ENCODE peak calls at places on chromosomes 13 and 19, in seven cellular contexts. One of them, this sample, is unnamed.

GRCh38 chr13:57946361-57946760 is 314.8 kb downstream of the PCDH17 start:
- DNase-seq in neural crest cell: no peak
- DNase-seq in A549: no peak
- DNase-seq in foreskin fibroblast: no peak
- DNase-seq in IMR-90: no peak
- DNase-seq in osteoblast: no peak
- DNase-seq in tibial artery: no peak
- DNase-seq in this sample: peak

GRCh38 chr13:62320129-62320724 is 904.6 kb upstream of the PCDH20 start:
- DNase-seq in neural crest cell: no peak
- DNase-seq in IMR-90: peak
- DNase-seq in A549: peak
- DNase-seq in osteoblast: no peak
- DNase-seq in tibial artery: no peak
- DNase-seq in foreskin fibroblast: peak
- DNase-seq in this sample: peak

GRCh38 chr13:101624210-101624922 is 171.9 kb downstream of the ITGBL1 start:
- DNase-seq in foreskin fibroblast: no peak
- DNase-seq in A549: no peak
- DNase-seq in tibial artery: no peak
- DNase-seq in IMR-90: peak
- DNase-seq in neural crest cell: no peak
- DNase-seq in osteoblast: no peak
- DNase-seq in this sample: no peak

GRCh38 chr19:6354098-6354674 is 7.1 kb upstream of the CLPP start:
- DNase-seq in neural crest cell: no peak
- DNase-seq in foreskin fibroblast: peak
- DNase-seq in tibial artery: no peak
- DNase-seq in osteoblast: peak
- DNase-seq in IMR-90: no peak
- DNase-seq in A549: no peak
- DNase-seq in this sample: peak

GRCh38 chr19:39524495-39524894 is 8.2 kb downstream of the EID2B start:
- DNase-seq in IMR-90: no peak
- DNase-seq in foreskin fibroblast: no peak
- DNase-seq in tibial artery: no peak
- DNase-seq in neural crest cell: no peak
- DNase-seq in A549: no peak
- DNase-seq in osteoblast: no peak
- DNase-seq in this sample: no peak

GRCh38 chr19:40613669-40614594 is 12.8 kb downstream of the LTBP4 start:
- DNase-seq in IMR-90: peak
- DNase-seq in foreskin fibroblast: peak
- DNase-seq in osteoblast: peak
- DNase-seq in neural crest cell: peak
- DNase-seq in A549: peak
- DNase-seq in tibial artery: peak
- DNase-seq in this sample: peak

GRCh38 chr13:69565334-69565733 is 542.3 kb upstream of the ATXN8OS start:
- DNase-seq in osteoblast: no peak
- DNase-seq in foreskin fibroblast: no peak
- DNase-seq in A549: peak
- DNase-seq in tibial artery: no peak
- DNase-seq in IMR-90: no peak
- DNase-seq in neural crest cell: no peak
- DNase-seq in this sample: no peak

GRCh38 chr13:21402586-21403307 is 56.4 kb downstream of the ZDHHC20 start:
- DNase-seq in IMR-90: peak
- DNase-seq in neural crest cell: no peak
- DNase-seq in osteoblast: peak
- DNase-seq in A549: peak
- DNase-seq in foreskin fibroblast: peak
- DNase-seq in tibial artery: no peak
- DNase-seq in this sample: peak

GRCh38 chr13:91693466-91693865 is 295.0 kb downstream of the GPC5 start:
- DNase-seq in A549: no peak
- DNase-seq in osteoblast: no peak
- DNase-seq in neural crest cell: no peak
- DNase-seq in tibial artery: no peak
- DNase-seq in foreskin fibroblast: no peak
- DNase-seq in IMR-90: no peak
- DNase-seq in this sample: no peak

GRCh38 chr19:1438035-1438932 is at the start of gene RPS15:
- DNase-seq in A549: peak
- DNase-seq in osteoblast: peak
- DNase-seq in IMR-90: peak
- DNase-seq in neural crest cell: peak
- DNase-seq in foreskin fibroblast: peak
- DNase-seq in tibial artery: peak
- DNase-seq in this sample: peak
- TF ChIP-seq CTCF in A549: peak
- TF ChIP-seq CTCF in osteoblast: peak
- TF ChIP-seq CTCF in IMR-90: peak
- TF ChIP-seq CTCF in neural crest cell: peak
- TF ChIP-seq CTCF in foreskin fibroblast: peak
- TF ChIP-seq CTCF in tibial artery: peak
- TF ChIP-seq CTCF in this sample: peak

GRCh38 chr13:48977973-48978372 is 2.3 kb downstream of the FNDC3A start:
- DNase-seq in neural crest cell: no peak
- DNase-seq in osteoblast: peak
- DNase-seq in IMR-90: peak
- DNase-seq in foreskin fibroblast: peak
- DNase-seq in A549: no peak
- DNase-seq in tibial artery: no peak
- DNase-seq in this sample: peak

GRCh38 chr13:48976677-48977625 is 1.2 kb downstream of the FNDC3A start:
- DNase-seq in IMR-90: no peak
- DNase-seq in foreskin fibroblast: peak
- DNase-seq in A549: no peak
- DNase-seq in osteoblast: peak
- DNase-seq in tibial artery: no peak
- DNase-seq in neural crest cell: no peak
- DNase-seq in this sample: peak

GRCh38 chr13:48975926-48976676 is 389 bp downstream of the FNDC3A start:
- DNase-seq in foreskin fibroblast: peak
- DNase-seq in IMR-90: peak
- DNase-seq in tibial artery: peak
- DNase-seq in neural crest cell: peak
- DNase-seq in osteoblast: peak
- DNase-seq in A549: peak
- DNase-seq in this sample: peak

GRCh38 chr13:48973845-48974431 is 1.8 kb upstream of the FNDC3A start:
- DNase-seq in neural crest cell: no peak
- DNase-seq in osteoblast: no peak
- DNase-seq in IMR-90: no peak
- DNase-seq in foreskin fibroblast: no peak
- DNase-seq in A549: no peak
- DNase-seq in tibial artery: no peak
- DNase-seq in this sample: no peak

GRCh38 chr13:48975101-48975925 is at the start of gene FNDC3A:
- DNase-seq in A549: peak
- DNase-seq in foreskin fibroblast: peak
- DNase-seq in tibial artery: peak
- DNase-seq in IMR-90: peak
- DNase-seq in osteoblast: peak
- DNase-seq in neural crest cell: peak
- DNase-seq in this sample: peak
- TF ChIP-seq CTCF in A549: no peak
- TF ChIP-seq CTCF in foreskin fibroblast: no peak
- TF ChIP-seq CTCF in tibial artery: no peak
- TF ChIP-seq CTCF in IMR-90: no peak
- TF ChIP-seq CTCF in osteoblast: no peak
- TF ChIP-seq CTCF in neural crest cell: peak
- TF ChIP-seq CTCF in this sample: peak

GRCh38 chr19:15298847-15299567 is 33.3 kb downstream of the BRD4 start:
- DNase-seq in IMR-90: no peak
- DNase-seq in neural crest cell: no peak
- DNase-seq in A549: no peak
- DNase-seq in foreskin fibroblast: peak
- DNase-seq in tibial artery: no peak
- DNase-seq in osteoblast: no peak
- DNase-seq in this sample: no peak

GRCh38 chr19:15299568-15300409 is 32.5 kb downstream of the BRD4 start:
- DNase-seq in A549: no peak
- DNase-seq in tibial artery: no peak
- DNase-seq in osteoblast: peak
- DNase-seq in foreskin fibroblast: peak
- DNase-seq in IMR-90: peak
- DNase-seq in neural crest cell: no peak
- DNase-seq in this sample: peak

GRCh38 chr19:15296353-15296752 is 36.0 kb downstream of the BRD4 start:
- DNase-seq in tibial artery: no peak
- DNase-seq in A549: no peak
- DNase-seq in osteoblast: peak
- DNase-seq in neural crest cell: no peak
- DNase-seq in IMR-90: no peak
- DNase-seq in foreskin fibroblast: peak
- DNase-seq in this sample: no peak

GRCh38 chr19:15296841-15297415 is 35.4 kb downstream of the BRD4 start:
- DNase-seq in A549: no peak
- DNase-seq in neural crest cell: no peak
- DNase-seq in tibial artery: no peak
- DNase-seq in IMR-90: no peak
- DNase-seq in osteoblast: no peak
- DNase-seq in foreskin fibroblast: no peak
- DNase-seq in this sample: no peak

DNA sequence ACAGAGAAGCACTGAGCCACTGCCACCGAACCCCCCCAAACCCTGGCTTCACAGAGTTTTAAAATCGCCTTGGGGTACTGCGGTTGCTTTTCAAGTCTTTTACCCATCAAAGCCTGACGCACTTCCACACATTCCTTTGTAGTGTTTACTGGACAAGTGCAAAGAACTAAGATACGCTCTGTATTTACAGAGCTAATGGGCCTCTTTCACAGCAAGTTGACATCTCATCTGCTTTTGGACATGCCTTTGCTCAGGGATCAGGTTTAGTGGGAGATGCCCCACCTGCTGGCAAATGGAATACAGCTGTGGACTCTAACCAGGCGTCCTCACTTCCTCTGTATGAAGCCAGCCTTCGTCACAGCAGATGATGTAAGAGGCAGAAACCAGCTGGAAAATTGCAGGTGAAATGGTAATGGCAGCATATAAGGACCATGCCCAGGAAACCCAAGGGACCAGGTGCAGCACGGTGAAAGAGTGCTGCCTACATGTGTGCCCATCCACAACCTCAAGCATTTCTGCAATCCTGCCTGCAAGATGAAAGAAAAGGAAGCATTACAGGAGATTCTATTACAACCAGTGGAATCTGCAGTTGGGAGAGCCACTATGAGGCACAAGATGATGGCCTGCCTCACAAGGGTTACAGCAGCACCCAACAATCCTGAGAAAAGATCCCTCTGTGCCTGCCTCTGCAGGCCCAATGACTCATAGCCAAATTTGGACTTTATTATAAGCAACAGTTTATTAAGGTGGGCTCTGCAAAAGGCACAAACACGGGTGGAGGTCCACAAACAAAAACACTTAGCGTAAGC is 34.7 kb downstream of the BRD4 start:
- DNase-seq in tibial artery: no peak
- DNase-seq in osteoblast: peak
- DNase-seq in neural crest cell: no peak
- DNase-seq in A549: peak
- DNase-seq in IMR-90: peak
- DNase-seq in foreskin fibroblast: peak
- DNase-seq in this sample: peak
- TF ChIP-seq CTCF in tibial artery: no peak
- TF ChIP-seq CTCF in osteoblast: no peak
- TF ChIP-seq CTCF in neural crest cell: no peak
- TF ChIP-seq CTCF in A549: peak
- TF ChIP-seq CTCF in IMR-90: peak
- TF ChIP-seq CTCF in foreskin fibroblast: peak
- TF ChIP-seq CTCF in this sample: peak

DNA sequence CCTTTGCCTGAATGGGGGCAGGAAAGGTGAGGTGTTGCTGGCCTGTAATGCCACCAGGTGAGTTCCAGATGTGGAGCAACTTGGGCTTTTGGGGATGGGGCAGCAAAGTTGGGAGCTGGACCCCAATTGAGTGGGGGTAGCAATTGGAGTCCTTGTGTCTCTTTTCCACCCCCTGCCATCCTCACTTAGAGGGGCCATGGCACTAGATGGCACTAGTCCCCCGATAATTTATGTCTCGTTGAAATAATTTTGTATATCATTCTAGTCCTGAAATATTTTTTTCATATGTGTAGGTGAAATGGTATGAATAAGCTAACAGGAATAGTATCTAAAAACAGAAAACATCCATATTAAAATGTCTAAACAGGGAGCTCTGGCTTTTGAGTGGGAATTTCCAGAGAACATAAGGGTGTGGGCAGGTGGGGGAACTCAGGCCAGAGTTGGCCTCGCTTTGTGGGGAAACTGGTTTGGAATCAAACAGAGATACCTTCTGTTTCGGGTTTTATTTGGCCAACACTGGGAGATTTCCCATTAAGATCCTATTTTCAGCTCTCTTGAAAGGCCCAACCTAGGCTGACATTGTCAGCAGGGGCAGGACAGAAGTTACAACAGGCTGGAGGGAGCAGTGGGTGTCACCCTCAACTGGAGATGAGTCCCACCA is 3.4 kb downstream of the ZNF576 start:
- DNase-seq in IMR-90: no peak
- DNase-seq in osteoblast: peak
- DNase-seq in tibial artery: no peak
- DNase-seq in A549: no peak
- DNase-seq in foreskin fibroblast: no peak
- DNase-seq in neural crest cell: no peak
- DNase-seq in this sample: no peak
- TF ChIP-seq CTCF in IMR-90: no peak
- TF ChIP-seq CTCF in osteoblast: no peak
- TF ChIP-seq CTCF in tibial artery: no peak
- TF ChIP-seq CTCF in A549: no peak
- TF ChIP-seq CTCF in foreskin fibroblast: no peak
- TF ChIP-seq CTCF in neural crest cell: no peak
- TF ChIP-seq CTCF in this sample: no peak